ENCODE peak calls at places on chromosomes 16 and 17, in seven cellular contexts. P is transverse colon, R is GM12878, E is A549, I is stomach, L is tibial nerve, Y is K562. X is an unnamed sample. For H3K4me1, the result is how much of the 10 kb centered on the place peaks cover.

GRCh38 chr16:25151996-25152395 is 40.5 kb downstream of the LCMT1 start:
- DNase-seq in P (no peak), R (no peak), E (no peak), I (no peak), L (no peak), Y (no peak), X (no peak)

GRCh38 chr16:49278567-49278827 is 3.1 kb downstream of the CBLN1 start:
- DNase-seq in P (no peak), R (no peak), E (no peak), I (no peak), L (no peak), Y (no peak), X (no peak)

GRCh38 chr16:14150796-14151195 is 79.7 kb downstream of the MRTFB start:
- DNase-seq in P (no peak), R (no peak), E (no peak), I (no peak), L (no peak), Y (no peak), X (no peak)

GRCh38 chr17:74579910-74580309 is 12.2 kb downstream of the CD300LD start:
- DNase-seq in P (no peak), R (no peak), E (no peak), I (no peak), L (no peak), Y (no peak), X (no peak)

GRCh38 chr17:79027925-79028491 is 4.0 kb downstream of the C1QTNF1 start:
- DNase-seq in P (no peak), R (no peak), E (no peak), I (no peak), L (peak), Y (no peak), X (peak)

GRCh38 chr17:8153550-8153956 is 1.3 kb upstream of the PER1 start:
- DNase-seq in P (peak), R (no peak), E (peak), I (peak), L (peak), Y (peak), X (no peak)

GRCh38 chr16:58471209-58471975 is 28.6 kb upstream of the NDRG4 start:
- DNase-seq in P (no peak), R (no peak), E (no peak), I (no peak), L (no peak), Y (no peak), X (no peak)

GRCh38 chr16:76801357-76801756 is 389.6 kb upstream of the MON1B start:
- DNase-seq in P (no peak), R (no peak), E (no peak), I (no peak), L (no peak), Y (no peak), X (no peak)

GRCh38 chr17:55726440-55726839 is 3.8 kb upstream of the TMEM100 start:
- DNase-seq in P (peak), R (no peak), E (peak), I (peak), L (peak), Y (no peak), X (peak)

GRCh38 chr17:32881054-32881453 is 4.1 kb upstream of the MYO1D start:
- DNase-seq in P (no peak), R (no peak), E (no peak), I (no peak), L (no peak), Y (no peak), X (no peak)

GRCh38 chr17:36921131-36921851 is 16.0 kb upstream of the LHX1 start:
- DNase-seq in P (no peak), R (no peak), E (peak), I (peak), L (no peak), Y (no peak), X (no peak)

GRCh38 chr17:74430706-74431567 is 951 bp upstream of the GPRC5C start:
- DNase-seq in P (peak), R (peak), E (peak), I (peak), L (peak), Y (peak), X (no peak)

GRCh38 chr16:8113843-8114242 is 476.5 kb downstream of the TMEM114 start:
- DNase-seq in P (no peak), R (no peak), E (no peak), I (no peak), L (no peak), Y (no peak), X (no peak)

GRCh38 chr16:61678182-61678581 is 358.1 kb downstream of the CDH8 start:
- DNase-seq in P (no peak), R (no peak), E (no peak), I (no peak), L (no peak), Y (no peak), X (no peak)

GRCh38 chr16:66487580-66488235 is 60.6 kb downstream of the BEAN1 start:
- DNase-seq in P (no peak), R (no peak), E (no peak), I (peak), L (no peak), Y (no peak), X (peak)

GRCh38 chr17:64155751-64156544 is 26.0 kb upstream of the ERN1 start:
- DNase-seq in P (peak), R (no peak), E (no peak), I (peak), L (peak), Y (no peak), X (no peak)

GRCh38 chr16:22217890-22218730 is 12.0 kb downstream of the EEF2K start:
- DNase-seq in P (no peak), R (peak), E (peak), I (no peak), L (no peak), Y (peak), X (no peak)

GRCh38 chr17:63171428-63172205 is 205.6 kb downstream of the TANC2 start:
- DNase-seq in P (no peak), R (no peak), E (no peak), I (no peak), L (no peak), Y (no peak), X (no peak)

GRCh38 chr17:48045270-48046001 is 2.7 kb upstream of the NFE2L1 start:
- DNase-seq in P (no peak), R (no peak), E (no peak), I (no peak), L (no peak), Y (peak), X (no peak)

GRCh38 chr17:58189436-58190146 is 2.9 kb upstream of the EPX start:
- DNase-seq in P (no peak), R (no peak), E (peak), I (peak), L (no peak), Y (peak), X (no peak)

GRCh38 chr17:82017612-82018151 is 5.0 kb downstream of the CENPX start:
- DNase-seq in P (no peak), R (no peak), E (no peak), I (no peak), L (no peak), Y (no peak), X (no peak)

GRCh38 chr17:5975651-5976050 is 94.5 kb upstream of the WSCD1 start:
- DNase-seq in P (no peak), R (no peak), E (no peak), I (no peak), L (no peak), Y (no peak), X (no peak)

GRCh38 chr17:81428121-81428515 is 32.9 kb downstream of the BAHCC1 start:
- DNase-seq in P (peak), R (no peak), E (no peak), I (peak), L (no peak), Y (no peak), X (no peak)

GRCh38 chr17:7825206-7825980 is 8.6 kb upstream of the KDM6B start:
- DNase-seq in P (no peak), R (no peak), E (peak), I (no peak), L (no peak), Y (no peak), X (no peak)

GRCh38 chr17:42543190-42544079 is 7.4 kb downstream of the NAGLU start:
- DNase-seq in P (no peak), R (no peak), E (no peak), I (no peak), L (no peak), Y (no peak), X (no peak)

GRCh38 chr16:4344659-4345438 is 6.3 kb downstream of the PAM16 start:
- DNase-seq in P (no peak), R (no peak), E (no peak), I (peak), L (no peak), Y (no peak), X (no peak)

GRCh38 chr17:47295037-47295873 is 28.5 kb upstream of the EFCAB13 start:
- DNase-seq in P (no peak), R (no peak), E (no peak), I (no peak), L (peak), Y (no peak), X (no peak)

GRCh38 chr17:1108560-1108809 is 71.3 kb downstream of the ABR start:
- DNase-seq in P (no peak), R (no peak), E (no peak), I (no peak), L (no peak), Y (no peak), X (no peak)

GRCh38 chr16:47278571-47278970 is 134.8 kb upstream of the NETO2 start:
- DNase-seq in P (no peak), R (no peak), E (no peak), I (no peak), L (no peak), Y (no peak), X (no peak)

GRCh38 chr16:63612462-63613227 is 1509.2 kb downstream of the CDH11 start:
- DNase-seq in P (no peak), R (no peak), E (no peak), I (no peak), L (no peak), Y (no peak), X (no peak)

GRCh38 chr17:41061969-41062368 is 2.1 kb upstream of the KRTAP2-3 start:
- DNase-seq in P (no peak), R (no peak), E (peak), I (no peak), L (no peak), Y (no peak), X (no peak)

GRCh38 chr17:231191-231965 is 49.9 kb upstream of the DOC2B start:
- DNase-seq in P (peak), R (no peak), E (no peak), I (no peak), L (no peak), Y (no peak), X (peak)

GRCh38 chr17:45382982-45383381 is 49.7 kb downstream of the ARHGAP27 start:
- DNase-seq in P (no peak), R (no peak), E (no peak), I (no peak), L (no peak), Y (no peak), X (no peak)
- H3K4me1 ChIP-seq in P (under half), R (under half), E (half or more), I (under half), L (under half), Y (under half), X (under half)

GRCh38 chr16:19113577-19114358 is at the start of gene ITPRIPL2:
- DNase-seq in P (peak), R (no peak), E (peak), I (peak), L (peak), Y (peak), X (peak)
- TF ChIP-seq EP300 in P (no peak), R (no peak), E (no peak), I (no peak), L (peak), Y (no peak), X (no peak)

DNA sequence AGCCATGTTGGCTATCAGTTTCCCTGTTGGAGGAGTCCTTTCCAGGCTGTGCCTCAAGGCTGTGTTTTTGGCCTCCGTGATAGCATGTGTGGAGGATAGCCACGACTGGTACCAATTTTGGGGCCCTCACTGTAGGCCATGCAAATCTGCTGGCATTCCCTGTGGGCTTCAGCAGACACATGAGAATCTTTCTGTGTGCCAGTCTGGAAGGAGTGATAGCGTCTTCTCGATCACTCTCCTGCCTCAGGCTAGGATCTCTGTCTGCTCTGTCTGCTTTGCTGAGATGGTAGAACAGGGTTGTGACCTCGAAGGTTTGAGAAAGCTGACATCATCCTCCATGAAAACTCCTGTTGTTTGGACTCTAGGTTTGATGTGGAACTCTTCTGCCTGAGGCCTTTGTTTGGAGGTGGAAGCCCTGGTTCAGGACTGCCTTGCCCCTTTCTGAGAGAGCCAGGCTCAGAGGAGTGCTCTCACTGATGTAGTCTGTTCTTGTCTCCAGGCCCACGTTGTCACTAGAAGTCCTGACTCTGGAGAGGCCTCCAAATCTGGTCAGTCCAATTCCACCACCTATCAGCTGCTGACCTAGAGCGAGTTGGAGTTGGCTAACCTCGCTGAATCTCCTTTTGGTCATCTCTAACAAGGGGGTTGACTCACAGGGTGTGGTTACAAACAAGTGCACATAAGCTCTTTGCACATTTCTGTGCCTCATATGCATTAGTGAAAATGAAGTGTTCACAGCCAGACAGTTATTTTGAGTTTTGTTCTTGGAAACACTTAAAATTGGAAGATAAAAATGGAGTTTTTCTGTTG is 12.1 kb upstream of the EDC4 start:
- DNase-seq in P (no peak), R (no peak), E (no peak), I (no peak), L (no peak), Y (no peak), X (no peak)
- H3K4me1 ChIP-seq in P (half or more), R (under half), E (half or more), I (half or more), L (half or more), Y (under half), X (half or more)

GRCh38 chr16:5820472-5820871 is 722.9 kb upstream of the EEF2KMT start:
- DNase-seq in P (no peak), R (no peak), E (no peak), I (no peak), L (no peak), Y (no peak), X (no peak)
- TF ChIP-seq EP300 in P (no peak), R (no peak), E (no peak), I (no peak), L (no peak), Y (no peak), X (no peak)

GRCh38 chr16:70703041-70703834 is 17.4 kb upstream of the MTSS2 start:
- DNase-seq in P (peak), R (no peak), E (peak), I (no peak), L (no peak), Y (peak), X (no peak)

GRCh38 chr16:70701596-70701995 is 15.7 kb upstream of the MTSS2 start:
- DNase-seq in P (no peak), R (no peak), E (no peak), I (no peak), L (no peak), Y (no peak), X (no peak)

GRCh38 chr16:70701998-70702397 is 16.1 kb upstream of the MTSS2 start:
- DNase-seq in P (no peak), R (no peak), E (no peak), I (no peak), L (no peak), Y (no peak), X (no peak)

GRCh38 chr16:70703835-70704381 is 18.1 kb upstream of the MTSS2 start:
- DNase-seq in P (no peak), R (no peak), E (no peak), I (no peak), L (no peak), Y (no peak), X (no peak)

GRCh38 chr16:70702624-70703023 is 16.8 kb upstream of the MTSS2 start:
- DNase-seq in P (no peak), R (no peak), E (no peak), I (no peak), L (no peak), Y (no peak), X (no peak)
- H3K4me1 ChIP-seq in P (half or more), R (under half), E (half or more), I (half or more), L (half or more), Y (half or more), X (half or more)

GRCh38 chr17:15351925-15352324 is 10.5 kb upstream of the TEKT3 start:
- DNase-seq in P (peak), R (no peak), E (peak), I (no peak), L (no peak), Y (no peak), X (no peak)

GRCh38 chr17:15348030-15348429 is 6.6 kb upstream of the TEKT3 start:
- DNase-seq in P (peak), R (no peak), E (no peak), I (no peak), L (no peak), Y (no peak), X (no peak)

GRCh38 chr17:15349119-15349518 is 7.7 kb upstream of the TEKT3 start:
- DNase-seq in P (no peak), R (no peak), E (no peak), I (no peak), L (no peak), Y (no peak), X (no peak)

GRCh38 chr17:15351487-15351840 is 10.1 kb upstream of the TEKT3 start:
- DNase-seq in P (no peak), R (no peak), E (no peak), I (no peak), L (no peak), Y (no peak), X (no peak)

DNA sequence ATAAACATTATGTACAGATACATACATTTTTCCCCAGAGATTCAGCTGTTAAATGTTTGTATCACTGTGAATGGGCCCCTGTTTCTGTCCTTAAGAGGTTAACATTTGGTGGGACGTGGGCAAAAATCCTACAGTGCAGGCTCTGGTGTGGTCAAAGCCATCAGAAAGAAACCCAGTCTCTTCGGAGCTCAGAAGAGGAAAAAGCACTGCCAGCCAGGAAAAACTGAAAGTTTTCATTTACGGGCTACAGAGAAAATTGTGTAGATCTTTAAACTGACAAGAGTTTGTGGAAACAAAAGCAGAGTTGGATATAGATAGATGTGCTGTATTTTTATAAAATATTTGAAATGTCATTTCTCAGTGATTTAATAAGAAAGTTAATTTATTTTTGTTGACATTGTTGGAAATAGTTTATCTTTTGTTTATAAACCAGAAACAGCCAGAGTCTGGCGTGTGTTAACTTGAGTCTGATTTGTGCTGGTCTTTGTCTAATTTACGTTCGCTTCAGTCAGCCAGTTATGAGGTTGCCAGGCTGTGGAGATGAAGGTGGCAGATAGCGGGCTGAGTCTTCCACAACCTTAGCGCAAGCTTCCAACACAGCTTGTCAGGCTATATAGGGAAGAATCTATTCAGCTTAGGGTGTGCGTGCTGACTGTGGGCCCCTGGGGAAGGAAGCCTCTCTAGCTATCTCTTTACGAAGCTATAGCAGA is 9.5 kb upstream of the TEKT3 start:
- DNase-seq in P (peak), R (no peak), E (no peak), I (no peak), L (no peak), Y (no peak), X (no peak)
- TF ChIP-seq EP300 in P (peak), R (no peak), E (no peak), I (peak), L (no peak), Y (no peak), X (no peak)

GRCh38 chr16:85447657-85448313 is 165.3 kb upstream of the GSE1 start:
- DNase-seq in P (no peak), R (no peak), E (no peak), I (no peak), L (no peak), Y (no peak), X (no peak)
- H3K4me1 ChIP-seq in P (half or more), R (under half), E (under half), I (half or more), L (under half), Y (half or more), X (under half)

GRCh38 chr16:56623637-56624036 is 1.9 kb upstream of the MT1E start:
- DNase-seq in P (no peak), R (no peak), E (no peak), I (no peak), L (no peak), Y (no peak), X (no peak)

GRCh38 chr16:56628486-56629035 is 3.0 kb downstream of the MT1E start:
- DNase-seq in P (no peak), R (no peak), E (no peak), I (no peak), L (no peak), Y (no peak), X (no peak)

GRCh38 chr16:56626685-56627084 is 1.1 kb downstream of the MT1E start:
- DNase-seq in P (no peak), R (no peak), E (no peak), I (no peak), L (no peak), Y (no peak), X (no peak)

GRCh38 chr16:56625140-56625942 is at the start of gene MT1E:
- DNase-seq in P (peak), R (no peak), E (no peak), I (peak), L (peak), Y (no peak), X (peak)

GRCh38 chr16:56625943-56626654 is 518 bp downstream of the MT1E start:
- DNase-seq in P (peak), R (no peak), E (no peak), I (no peak), L (no peak), Y (no peak), X (no peak)
- TF ChIP-seq EP300 in P (peak), R (no peak), E (no peak), I (no peak), L (no peak), Y (no peak), X (no peak)

GRCh38 chr17:72176902-72177660 is 56.3 kb downstream of the SOX9 start:
- DNase-seq in P (peak), R (no peak), E (no peak), I (no peak), L (no peak), Y (no peak), X (no peak)

GRCh38 chr17:72175787-72176515 is 55.1 kb downstream of the SOX9 start:
- DNase-seq in P (no peak), R (no peak), E (no peak), I (no peak), L (no peak), Y (no peak), X (no peak)

GRCh38 chr17:72177738-72178137 is 56.9 kb downstream of the SOX9 start:
- DNase-seq in P (no peak), R (no peak), E (no peak), I (no peak), L (no peak), Y (no peak), X (no peak)

GRCh38 chr17:72175263-72175662 is 54.4 kb downstream of the SOX9 start:
- DNase-seq in P (no peak), R (no peak), E (no peak), I (peak), L (no peak), Y (no peak), X (no peak)

GRCh38 chr17:72176516-72176851 is 55.7 kb downstream of the SOX9 start:
- DNase-seq in P (peak), R (no peak), E (no peak), I (no peak), L (no peak), Y (no peak), X (no peak)
- H3K4me1 ChIP-seq in P (under half), R (under half), E (under half), I (under half), L (under half), Y (under half), X (under half)

X was measured in suprapubic skin.